ENCODE peak calls at places on chromosomes 1 and 21, in six cellular contexts. Y is A549, M is NB4, L is WTC11, S is K562, O is HepG2. E is an unnamed sample.
A peak's percentile ranks its signal among the peaks of the same experiment; 100 is the strongest.

GRCh38 chr21:16013570-16013969 is 283.8 kb downstream of the USP25 start:
- DNase-seq in M (no peak), O (no peak), L (no peak), Y (no peak), S (no peak), E (no peak)

GRCh38 chr1:201320168-201320842 is 37.0 kb downstream of the PKP1 start:
- DNase-seq in O (no peak), M (no peak), L (no peak), S (no peak), Y (no peak), E (peak; percentile 77)

GRCh38 chr21:43308101-43308500 is 118.8 kb downstream of the SIK1 start:
- DNase-seq in Y (no peak), M (no peak), S (no peak), O (no peak), L (no peak), E (no peak)

GRCh38 chr21:37551406-37552355 is 185.1 kb downstream of the DYRK1A start:
- DNase-seq in Y (no peak), O (peak; percentile 53), S (no peak), M (no peak), L (no peak), E (no peak)

GRCh38 chr1:10380594-10381275 is 18.1 kb upstream of the PGD start:
- DNase-seq in Y (peak; percentile 89), S (no peak), O (peak; percentile 30), L (no peak), M (no peak), E (no peak)

GRCh38 chr1:2787163-2787911 is 14.2 kb downstream of the TTC34 start:
- DNase-seq in O (no peak), Y (no peak), M (no peak), L (no peak), S (no peak), E (peak; percentile 30)

GRCh38 chr1:41483960-41484844 is at the start of gene EDN2:
- DNase-seq in Y (peak; percentile 28), M (no peak), O (no peak), S (no peak), L (peak; percentile 55), E (peak; percentile 76)

GRCh38 chr1:8568837-8569236 is 248.6 kb downstream of the RERE start:
- DNase-seq in S (no peak), Y (no peak), O (no peak), M (no peak), L (no peak), E (no peak)

GRCh38 chr1:196890668-196891067 is 2.8 kb downstream of the CFHR4 start:
- DNase-seq in M (no peak), L (no peak), S (no peak), O (no peak), Y (peak; percentile 4), E (no peak)

GRCh38 chr1:216626394-216627067 is 96.7 kb downstream of the ESRRG start:
- DNase-seq in L (peak; percentile 15), M (no peak), S (no peak), Y (no peak), O (no peak), E (no peak)

GRCh38 chr1:84353665-84354064 is 44.6 kb upstream of the DNASE2B start:
- DNase-seq in Y (no peak), O (no peak), M (no peak), S (no peak), L (no peak), E (peak; percentile 36)

GRCh38 chr1:213186168-213186567 is 135.1 kb downstream of the RPS6KC1 start:
- DNase-seq in S (no peak), Y (no peak), L (no peak), M (no peak), O (no peak), E (no peak)

GRCh38 chr1:228037401-228038386 is 30.9 kb downstream of the WNT3A start:
- DNase-seq in M (no peak), S (no peak), O (no peak), Y (no peak), L (peak; percentile 51), E (no peak)

GRCh38 chr1:217534566-217534965 is 96.3 kb downstream of the GPATCH2 start:
- DNase-seq in Y (no peak), M (no peak), S (no peak), O (no peak), L (no peak), E (no peak)

GRCh38 chr1:203295796-203296195 is 9.5 kb upstream of the BTG2 start:
- DNase-seq in O (no peak), S (no peak), Y (no peak), M (no peak), L (no peak), E (no peak)

GRCh38 chr1:4754816-4755215 is 100.4 kb downstream of the AJAP1 start:
- DNase-seq in Y (no peak), O (no peak), M (peak; percentile 36), L (no peak), S (no peak), E (no peak)

GRCh38 chr1:44266400-44267344 is 53.4 kb downstream of the DMAP1 start:
- DNase-seq in S (no peak), O (no peak), L (no peak), Y (no peak), M (no peak), E (no peak)

GRCh38 chr1:56502700-56503245 is 76.6 kb downstream of the PLPP3 start:
- DNase-seq in L (no peak), O (peak; percentile 37), S (peak; percentile 62), Y (peak; percentile 11), M (peak; percentile 21), E (no peak)

GRCh38 chr1:36888811-36889477 is 145.4 kb downstream of the GRIK3 start:
- DNase-seq in O (no peak), M (no peak), L (no peak), S (no peak), Y (no peak), E (no peak)

GRCh38 chr1:113742515-113742914 is 16.8 kb downstream of the PHTF1 start:
- DNase-seq in O (no peak), Y (no peak), M (no peak), S (no peak), L (no peak), E (no peak)

GRCh38 chr1:98467584-98467983 is 193.9 kb upstream of the SNX7 start:
- DNase-seq in M (no peak), S (no peak), Y (no peak), O (no peak), L (no peak), E (peak; percentile 4)

GRCh38 chr1:153775432-153776311 is 465 bp downstream of the SLC27A3 start:
- DNase-seq in S (peak; percentile 73), Y (peak; percentile 39), M (peak; percentile 90), O (no peak), L (peak; percentile 95), E (peak; percentile 81)

DNA sequence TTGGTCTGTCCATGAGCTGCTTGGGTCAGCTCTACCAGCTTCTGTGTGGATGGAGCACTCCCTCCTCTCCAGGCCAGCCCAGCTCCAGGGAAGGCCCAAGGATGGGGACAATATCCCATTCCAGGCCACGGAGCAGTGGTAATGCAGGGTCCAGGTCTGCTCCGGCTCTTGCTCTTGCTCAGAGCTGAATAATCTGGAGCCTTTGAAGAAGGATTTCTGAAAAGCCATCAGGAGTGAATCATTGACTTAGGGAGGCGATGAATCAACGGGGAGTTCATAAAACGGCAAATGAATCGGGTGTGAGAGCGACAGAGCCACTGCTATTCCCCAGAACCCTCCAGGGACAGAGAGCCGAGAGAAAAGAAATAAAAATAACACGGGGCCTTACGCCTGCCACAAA is 7.8 kb downstream of the POU3F1 start:
- DNase-seq in S (no peak), Y (no peak), L (no peak), O (no peak), M (no peak), E (no peak)
- TF ChIP-seq MAX in S (no peak), Y (no peak), L (no peak), O (no peak), M (no peak), E (no peak)

GRCh38 chr1:25543106-25543424 is 341 bp upstream of the LDLRAP1 start:
- DNase-seq in M (no peak), S (no peak), L (no peak), O (no peak), Y (no peak), E (no peak)
- TF ChIP-seq MAX in M (no peak), S (no peak), L (no peak), O (no peak), Y (no peak), E (no peak)

GRCh38 chr1:224213438-224214119 is 30.5 kb downstream of the DEGS1 start:
- DNase-seq in Y (no peak), L (peak; percentile 47), M (peak; percentile 23), S (peak; percentile 60), O (no peak), E (no peak)

GRCh38 chr1:224216380-224216779 is 33.3 kb downstream of the DEGS1 start:
- DNase-seq in Y (no peak), L (no peak), S (no peak), O (no peak), M (no peak), E (no peak)

GRCh38 chr1:224212618-224213037 is 29.6 kb downstream of the DEGS1 start:
- DNase-seq in Y (no peak), L (no peak), M (no peak), S (no peak), O (no peak), E (no peak)

GRCh38 chr1:224205438-224205840 is 22.4 kb downstream of the DEGS1 start:
- DNase-seq in M (peak; percentile 90), Y (peak; percentile 28), S (peak; percentile 53), O (peak; percentile 7), L (no peak), E (peak; percentile 40)

DNA sequence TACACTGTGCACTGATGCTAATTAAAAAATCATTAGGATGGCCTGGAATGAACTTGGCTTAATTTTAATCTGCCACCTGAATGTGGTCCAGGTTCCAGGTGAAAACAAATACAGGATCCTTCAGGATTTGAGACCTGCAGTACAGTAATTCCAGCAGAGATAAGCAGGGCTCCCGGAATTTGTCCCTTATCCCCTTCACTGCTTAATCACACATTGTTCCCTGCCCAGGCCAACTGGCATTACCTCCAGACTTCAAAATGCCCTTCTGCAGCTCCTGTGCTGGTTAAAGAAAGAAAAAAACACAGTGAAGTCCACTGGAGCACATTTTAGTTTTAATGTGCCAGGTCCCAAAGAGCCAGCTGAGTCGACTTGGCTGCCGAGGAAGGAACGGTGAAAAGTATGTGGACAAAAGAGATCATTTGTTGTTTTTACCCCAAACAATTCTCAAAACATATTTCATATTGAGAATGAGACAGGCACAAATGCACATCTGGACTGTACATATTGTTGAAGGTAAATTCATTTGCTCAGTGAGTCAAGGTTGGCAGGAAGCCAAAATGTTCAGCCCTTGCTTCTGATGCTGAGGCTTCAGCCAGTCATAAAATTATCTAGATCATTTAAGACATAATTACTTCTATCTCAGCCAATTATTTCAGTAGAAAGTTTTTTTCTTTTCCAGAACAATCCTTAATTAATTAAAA is 28.4 kb downstream of the DEGS1 start:
- DNase-seq in S (no peak), O (peak; percentile 57), L (no peak), M (no peak), Y (peak; percentile 60), E (peak; percentile 62)
- TF ChIP-seq MAX in S (no peak), O (no peak), L (no peak), M (no peak), Y (no peak), E (no peak)

DNA sequence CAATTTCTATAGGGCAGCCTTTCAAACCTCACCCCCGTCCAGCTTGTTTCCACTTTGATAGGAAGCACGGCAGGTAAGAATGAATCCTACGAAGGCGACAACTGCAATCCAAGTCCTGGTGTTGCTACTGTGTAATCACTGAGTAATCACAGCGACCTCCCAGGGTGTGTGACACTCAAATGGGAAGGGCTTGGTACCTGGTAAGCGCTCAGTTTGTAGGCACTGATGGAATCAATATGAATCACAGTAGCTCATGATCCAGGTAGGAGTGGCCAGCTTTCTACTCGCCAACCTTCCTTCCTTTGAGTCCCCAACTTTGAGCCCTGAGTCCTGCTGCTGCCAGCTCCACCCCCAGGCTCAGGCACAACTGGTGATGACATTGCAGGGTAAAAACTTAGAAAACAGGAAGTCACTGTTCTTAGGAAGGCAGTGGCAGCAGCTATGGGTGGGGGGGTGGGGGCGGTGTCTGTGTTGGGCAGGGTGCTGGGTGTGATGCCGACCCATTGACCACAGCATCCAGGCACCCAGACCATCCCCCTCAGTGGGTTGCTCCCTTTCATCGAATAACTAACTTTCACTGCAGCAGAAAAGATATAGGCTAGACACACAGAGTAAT is 70.7 kb downstream of the CD247 start:
- DNase-seq in M (peak; percentile 80), S (peak; percentile 16), O (no peak), Y (peak; percentile 61), L (no peak), E (no peak)
- TF ChIP-seq MAX in M (peak; percentile 8), S (no peak), O (no peak), Y (no peak), L (no peak), E (no peak)